ENCODE peak calls at places on chromosomes 5 and 9, in four cellular contexts. G is progenitor cell of endocrine pancreas, T is heart right ventricle, Q is AG10803. J is an unnamed sample.

GRCh38 chr9:120902286-120902685 is 24.3 kb downstream of the TRAF1 start:
- DNase-seq in G (no peak), T (no peak), Q (no peak), J (no peak)

GRCh38 chr9:7788772-7789171 is 10.8 kb downstream of the DMAC1 start:
- DNase-seq in G (no peak), T (no peak), Q (no peak), J (no peak)

GRCh38 chr5:172364773-172365172 is 81.2 kb upstream of the UBTD2 start:
- DNase-seq in G (no peak), T (no peak), Q (no peak), J (no peak)

GRCh38 chr9:113979713-113980086 is 98.4 kb downstream of the AMBP start:
- DNase-seq in G (no peak), T (no peak), Q (peak; percentile 35), J (no peak)

GRCh38 chr9:17509698-17510097 is 69.2 kb upstream of the SH3GL2 start:
- DNase-seq in G (no peak), T (no peak), Q (peak; percentile 33), J (no peak)

GRCh38 chr5:143051244-143052058 is 281.3 kb downstream of the ARHGAP26 start:
- DNase-seq in G (no peak), T (no peak), Q (peak; percentile 92), J (no peak)

GRCh38 chr9:108072740-108073139 is 583.2 kb upstream of the KLF4 start:
- DNase-seq in G (no peak), T (no peak), Q (no peak), J (no peak)

GRCh38 chr5:55911784-55912653 is 60.9 kb downstream of the IL31RA start:
- DNase-seq in G (no peak), T (no peak), Q (peak; percentile 59), J (no peak)

GRCh38 chr9:105842023-105842644 is 147.8 kb downstream of the TMEM38B start:
- DNase-seq in G (no peak), T (no peak), Q (peak; percentile 22), J (no peak)

GRCh38 chr5:147949711-147950573 is 43.6 kb upstream of the C5orf46 start:
- DNase-seq in G (no peak), T (no peak), Q (peak; percentile 30), J (peak; percentile 20)
- TF ChIP-seq CTCF in G (peak; percentile 81), T (peak; percentile 68), Q (peak; percentile 70), J (peak; percentile 77)

GRCh38 chr9:133417541-133418461 is at the start of gene REXO4:
- DNase-seq in G (peak; percentile 78), T (peak; percentile 83), Q (peak; percentile 86), J (peak; percentile 61)

GRCh38 chr9:133419005-133419404 is 1.2 kb upstream of the REXO4 start:
- DNase-seq in G (no peak), T (no peak), Q (no peak), J (no peak)

GRCh38 chr9:133420392-133420827 is 1.8 kb upstream of the ADAMTS13 start:
- DNase-seq in G (no peak), T (no peak), Q (no peak), J (no peak)

DNA sequence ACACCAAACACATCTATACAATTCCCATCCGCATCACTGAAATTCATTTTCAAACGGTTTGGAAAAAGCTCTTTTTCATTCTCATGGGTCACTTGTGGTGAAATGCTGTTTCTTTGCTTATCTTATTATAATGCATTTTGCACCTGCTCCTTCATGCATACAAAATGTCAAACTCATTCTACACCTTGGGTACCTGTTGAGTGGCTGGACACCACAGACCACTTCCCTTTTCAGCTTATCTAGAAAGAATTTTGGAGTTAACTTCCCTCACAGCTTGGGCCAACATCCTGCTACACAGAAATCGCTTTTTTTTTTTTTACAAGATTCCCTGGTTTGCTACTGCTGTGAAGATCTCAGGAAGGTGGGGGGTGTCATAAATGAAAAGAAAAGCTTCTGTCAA is 2.7 kb downstream of the REXO4 start:
- DNase-seq in G (no peak), T (no peak), Q (no peak), J (no peak)
- TF ChIP-seq CTCF in G (no peak), T (no peak), Q (no peak), J (no peak)

DNA sequence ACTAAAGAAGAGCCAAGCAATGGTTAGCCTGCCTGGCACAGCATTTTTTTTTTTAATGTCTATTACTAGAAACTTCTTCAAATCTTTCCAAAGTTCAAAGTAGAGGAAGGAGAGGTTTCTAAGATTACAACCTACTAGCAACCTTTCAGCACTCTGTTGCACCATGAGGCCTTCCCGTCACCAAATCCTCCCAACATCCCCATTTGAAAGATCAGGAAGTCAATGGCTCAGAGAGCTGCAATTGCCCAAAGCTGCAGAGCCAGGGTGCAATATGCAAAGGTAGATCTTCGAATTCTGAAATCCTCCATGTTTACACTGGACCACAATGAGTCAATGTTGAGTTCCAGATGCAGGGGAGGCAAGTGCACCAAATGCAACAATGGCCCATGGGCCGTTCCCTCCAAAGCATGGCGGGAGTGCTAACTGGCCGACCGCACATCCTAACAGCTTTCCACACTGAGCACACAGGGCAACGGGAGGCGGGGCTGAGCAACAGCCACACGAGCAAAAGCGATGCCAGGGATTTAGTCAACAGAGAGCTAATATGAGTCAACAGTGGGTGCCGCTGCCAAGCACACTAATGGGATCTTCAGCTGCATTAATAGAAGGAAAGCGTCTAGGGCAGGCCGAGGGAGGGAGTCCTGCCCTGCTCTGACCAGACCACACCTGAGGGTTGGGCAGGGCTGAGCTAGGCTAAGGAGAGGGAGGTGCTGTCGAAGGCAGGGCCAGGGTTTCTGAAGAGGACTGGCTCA is 4.8 kb downstream of the EPB41L4B start:
- DNase-seq in G (no peak), T (peak; percentile 62), Q (peak; percentile 80), J (no peak)
- TF ChIP-seq CTCF in G (no peak), T (no peak), Q (no peak), J (no peak)

GRCh38 chr5:102971693-102972293 is 148.1 kb downstream of the GIN1 start:
- DNase-seq in G (no peak), T (no peak), Q (peak; percentile 71), J (no peak)

GRCh38 chr5:102975457-102976182 is 144.3 kb downstream of the GIN1 start:
- DNase-seq in G (no peak), T (no peak), Q (peak; percentile 72), J (no peak)

GRCh38 chr5:102975040-102975439 is 144.9 kb downstream of the GIN1 start:
- DNase-seq in G (no peak), T (no peak), Q (peak; percentile 51), J (no peak)

DNA sequence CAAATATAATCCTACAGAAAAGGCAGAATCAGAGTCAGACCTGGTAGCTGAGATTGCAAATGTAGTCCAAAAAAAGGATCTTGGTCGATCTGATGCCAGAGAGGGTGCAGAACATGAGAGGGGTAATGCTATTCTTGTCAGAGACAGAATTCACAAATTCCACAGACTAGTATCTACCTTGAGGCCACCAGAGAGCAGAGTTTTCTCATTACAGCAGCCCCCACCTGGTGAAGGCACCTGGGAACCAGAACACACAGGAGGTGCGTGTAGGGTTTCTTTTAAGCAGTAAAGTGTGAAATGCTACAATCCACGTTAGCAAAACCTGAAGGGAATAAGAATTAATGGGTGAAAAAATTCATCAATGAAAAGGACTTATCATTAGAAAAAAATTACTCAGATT is 145.8 kb downstream of the GIN1 start:
- DNase-seq in G (no peak), T (no peak), Q (no peak), J (no peak)
- TF ChIP-seq CTCF in G (no peak), T (no peak), Q (no peak), J (no peak)

DNA sequence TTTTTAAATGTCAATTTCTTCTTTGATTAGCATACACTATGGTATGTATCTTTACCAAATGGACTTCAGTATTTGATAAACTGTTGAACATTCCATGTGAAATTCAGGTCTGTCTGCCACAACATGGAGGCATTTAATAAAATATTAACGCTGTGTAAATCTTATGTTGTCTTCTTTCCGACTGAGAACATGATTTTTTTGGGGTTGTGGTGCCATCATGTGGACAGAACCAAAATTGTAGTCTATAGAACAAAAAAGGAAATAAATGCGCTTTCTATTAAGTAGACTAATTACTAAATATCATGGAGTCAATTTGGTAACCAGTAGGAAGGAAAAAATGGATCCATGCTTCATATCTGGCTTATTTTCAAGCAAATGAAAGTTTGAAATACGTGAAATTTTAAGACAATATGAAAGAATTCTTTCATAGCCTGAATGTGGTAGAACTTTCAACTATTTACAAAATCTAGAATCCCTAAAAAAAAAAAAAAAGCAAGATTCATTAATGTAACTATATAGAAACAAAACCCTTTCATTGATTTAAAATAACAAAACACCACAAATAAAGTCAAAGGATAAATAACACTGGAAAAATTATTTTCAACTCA is 2.8 kb upstream of the PLK2 start:
- DNase-seq in G (no peak), T (no peak), Q (peak; percentile 60), J (no peak)
- TF ChIP-seq CTCF in G (peak; percentile 71), T (peak; percentile 73), Q (peak; percentile 61), J (peak; percentile 69)

DNA sequence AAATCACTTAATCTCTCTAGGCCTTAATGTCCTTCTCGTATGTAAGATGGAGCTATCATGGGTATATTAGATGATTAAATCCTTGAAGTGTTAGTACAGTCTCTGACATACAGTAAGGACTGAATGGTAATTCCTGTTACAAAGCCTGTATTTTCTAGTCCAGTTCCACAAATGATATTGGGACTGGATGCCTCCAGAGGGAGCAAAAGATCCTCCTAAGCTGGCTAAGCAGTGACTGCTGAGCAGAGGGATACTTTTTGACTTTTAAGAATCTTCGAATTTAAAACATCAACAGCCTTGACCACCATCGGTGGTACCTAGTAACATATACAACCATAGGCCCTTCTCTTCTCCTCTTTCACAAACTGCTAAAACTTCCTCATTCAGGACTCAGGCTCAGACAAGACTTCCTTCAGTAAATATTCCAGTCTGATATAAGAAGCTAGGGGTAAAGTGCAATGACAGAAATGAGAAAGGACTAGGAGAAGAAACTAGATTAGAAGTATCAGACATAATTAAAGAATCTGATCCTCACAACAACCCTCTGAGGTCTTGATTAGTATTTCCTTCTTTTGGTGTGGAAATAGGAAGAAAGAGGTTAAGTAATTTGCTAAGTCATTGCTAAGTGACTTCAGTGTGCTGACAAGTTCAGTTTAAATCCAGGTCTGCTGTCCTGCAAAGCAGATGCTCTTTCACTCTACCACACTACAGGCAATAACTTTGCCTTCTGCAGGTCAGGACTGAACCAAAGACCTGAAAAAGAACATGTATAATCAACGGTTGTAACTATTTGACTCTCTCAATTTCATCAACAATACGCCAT is 13.9 kb downstream of the PTAR1 start:
- DNase-seq in G (no peak), T (no peak), Q (peak; percentile 39), J (no peak)
- TF ChIP-seq CTCF in G (no peak), T (peak; percentile 14), Q (peak; percentile 54), J (peak; percentile 29)

DNA sequence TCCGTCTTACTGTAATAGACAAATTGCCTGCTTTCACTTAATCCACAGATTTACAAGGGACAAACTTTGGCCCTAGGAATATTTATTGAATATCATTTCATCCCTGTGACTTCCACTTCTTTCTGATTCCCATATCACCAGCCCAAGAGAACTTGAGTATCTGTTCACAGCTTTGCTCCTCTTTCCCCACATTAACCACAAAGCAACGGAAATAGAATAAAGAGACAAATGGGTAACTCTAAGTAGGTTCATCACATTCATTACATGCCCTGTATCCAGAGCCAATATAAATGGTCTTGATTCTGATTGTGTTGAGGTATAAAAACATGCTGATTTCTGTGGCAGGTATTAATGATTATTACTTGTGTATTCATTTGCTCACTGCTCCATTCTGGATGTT is 41.9 kb downstream of the TMEM252 start:
- DNase-seq in G (no peak), T (no peak), Q (no peak), J (no peak)
- TF ChIP-seq CTCF in G (no peak), T (no peak), Q (no peak), J (no peak)

J was measured in D721Med.